ENCODE peak calls at places on chromosome 3, in six cellular contexts. One of them, this sample, is unnamed.

GRCh38 chr3:138946554-138947302 is at the start of the genes FOXL2 and FOXL2NB:
- DNase-seq in GM06990: no peak
- DNase-seq in AG09309: no peak
- DNase-seq in NCI-H1092: no peak
- DNase-seq in glutamatergic neuron: peak; percentile 62
- DNase-seq in foreskin keratinocyte: no peak
- DNase-seq in this sample: no peak

GRCh38 chr3:136559896-136560295 is 192.3 kb downstream of the STAG1 start:
- DNase-seq in foreskin keratinocyte: peak; percentile 39
- DNase-seq in GM06990: no peak
- DNase-seq in glutamatergic neuron: no peak
- DNase-seq in AG09309: no peak
- DNase-seq in NCI-H1092: no peak
- DNase-seq in this sample: no peak

GRCh38 chr3:165753560-165753959 is 83.7 kb downstream of the BCHE start:
- DNase-seq in AG09309: no peak
- DNase-seq in foreskin keratinocyte: peak; percentile 40
- DNase-seq in GM06990: no peak
- DNase-seq in glutamatergic neuron: no peak
- DNase-seq in NCI-H1092: no peak
- DNase-seq in this sample: no peak

GRCh38 chr3:188697127-188697526 is 474.6 kb upstream of the TPRG1 start:
- DNase-seq in NCI-H1092: no peak
- DNase-seq in GM06990: peak; percentile 44
- DNase-seq in AG09309: no peak
- DNase-seq in foreskin keratinocyte: no peak
- DNase-seq in glutamatergic neuron: no peak
- DNase-seq in this sample: no peak

GRCh38 chr3:179750720-179751328 is 98.0 kb downstream of the USP13 start:
- DNase-seq in AG09309: no peak
- DNase-seq in foreskin keratinocyte: no peak
- DNase-seq in GM06990: no peak
- DNase-seq in glutamatergic neuron: peak; percentile 40
- DNase-seq in NCI-H1092: no peak
- DNase-seq in this sample: peak; percentile 24

GRCh38 chr3:124504332-124505059 is 225.8 kb upstream of the UMPS start:
- DNase-seq in NCI-H1092: no peak
- DNase-seq in foreskin keratinocyte: no peak
- DNase-seq in glutamatergic neuron: no peak
- DNase-seq in GM06990: no peak
- DNase-seq in AG09309: peak; percentile 69
- DNase-seq in this sample: no peak

GRCh38 chr3:128418900-128419299 is 47.8 kb downstream of the DNAJB8 start:
- DNase-seq in GM06990: no peak
- DNase-seq in NCI-H1092: no peak
- DNase-seq in AG09309: no peak
- DNase-seq in glutamatergic neuron: no peak
- DNase-seq in foreskin keratinocyte: no peak
- DNase-seq in this sample: no peak

GRCh38 chr3:144028798-144029411 is 57.3 kb downstream of the DIPK2A start:
- DNase-seq in AG09309: no peak
- DNase-seq in foreskin keratinocyte: no peak
- DNase-seq in GM06990: peak; percentile 59
- DNase-seq in glutamatergic neuron: no peak
- DNase-seq in NCI-H1092: no peak
- DNase-seq in this sample: no peak

GRCh38 chr3:170323371-170323770 is 34.1 kb upstream of the SKIL start:
- DNase-seq in foreskin keratinocyte: no peak
- DNase-seq in glutamatergic neuron: no peak
- DNase-seq in NCI-H1092: no peak
- DNase-seq in GM06990: no peak
- DNase-seq in AG09309: no peak
- DNase-seq in this sample: no peak

GRCh38 chr3:68936855-68937254 is 4.5 kb upstream of the TAFA4 start:
- DNase-seq in foreskin keratinocyte: no peak
- DNase-seq in AG09309: no peak
- DNase-seq in NCI-H1092: no peak
- DNase-seq in GM06990: no peak
- DNase-seq in glutamatergic neuron: no peak
- DNase-seq in this sample: no peak

GRCh38 chr3:35224571-35225280 is 414.6 kb upstream of the ARPP21 start:
- DNase-seq in glutamatergic neuron: no peak
- DNase-seq in foreskin keratinocyte: no peak
- DNase-seq in AG09309: no peak
- DNase-seq in GM06990: no peak
- DNase-seq in NCI-H1092: no peak
- DNase-seq in this sample: no peak

GRCh38 chr3:43748179-43748578 is 57.4 kb downstream of the ABHD5 start:
- DNase-seq in glutamatergic neuron: no peak
- DNase-seq in NCI-H1092: no peak
- DNase-seq in GM06990: no peak
- DNase-seq in foreskin keratinocyte: no peak
- DNase-seq in AG09309: no peak
- DNase-seq in this sample: no peak

GRCh38 chr3:4729061-4729973 is 236.2 kb downstream of the ITPR1 start:
- DNase-seq in AG09309: no peak
- DNase-seq in NCI-H1092: no peak
- DNase-seq in foreskin keratinocyte: no peak
- DNase-seq in glutamatergic neuron: no peak
- DNase-seq in GM06990: no peak
- DNase-seq in this sample: no peak

GRCh38 chr3:168839692-168840091 is 744.0 kb upstream of the GOLIM4 start:
- DNase-seq in glutamatergic neuron: no peak
- DNase-seq in GM06990: no peak
- DNase-seq in AG09309: no peak
- DNase-seq in foreskin keratinocyte: no peak
- DNase-seq in NCI-H1092: no peak
- DNase-seq in this sample: no peak

GRCh38 chr3:51968175-51968681 is 974 bp upstream of the PCBP4 start:
- DNase-seq in GM06990: no peak
- DNase-seq in NCI-H1092: peak; percentile 25
- DNase-seq in AG09309: no peak
- DNase-seq in glutamatergic neuron: peak; percentile 87
- DNase-seq in foreskin keratinocyte: no peak
- DNase-seq in this sample: no peak

GRCh38 chr3:51982352-51982837 is 940 bp upstream of the ACY1 start:
- DNase-seq in GM06990: no peak
- DNase-seq in foreskin keratinocyte: no peak
- DNase-seq in AG09309: no peak
- DNase-seq in NCI-H1092: peak; percentile 34
- DNase-seq in glutamatergic neuron: no peak
- DNase-seq in this sample: peak; percentile 98

GRCh38 chr3:27357665-27358258 is 11.4 kb downstream of the NEK10 start:
- DNase-seq in foreskin keratinocyte: no peak
- DNase-seq in GM06990: peak; percentile 11
- DNase-seq in AG09309: no peak
- DNase-seq in glutamatergic neuron: peak; percentile 62
- DNase-seq in NCI-H1092: no peak
- DNase-seq in this sample: peak; percentile 55

GRCh38 chr3:155070932-155071387 is 9.2 kb upstream of the MME start:
- DNase-seq in AG09309: peak; percentile 95
- DNase-seq in NCI-H1092: no peak
- DNase-seq in GM06990: no peak
- DNase-seq in glutamatergic neuron: no peak
- DNase-seq in foreskin keratinocyte: peak; percentile 86
- DNase-seq in this sample: no peak

GRCh38 chr3:27290760-27291159 is 78.4 kb downstream of the NEK10 start:
- DNase-seq in GM06990: no peak
- DNase-seq in foreskin keratinocyte: no peak
- DNase-seq in AG09309: no peak
- DNase-seq in glutamatergic neuron: no peak
- DNase-seq in NCI-H1092: no peak
- DNase-seq in this sample: no peak

GRCh38 chr3:170764017-170764416 is 106.0 kb downstream of the RPL22L1 start:
- DNase-seq in NCI-H1092: no peak
- DNase-seq in GM06990: no peak
- DNase-seq in AG09309: no peak
- DNase-seq in foreskin keratinocyte: no peak
- DNase-seq in glutamatergic neuron: no peak
- DNase-seq in this sample: no peak

GRCh38 chr3:86737517-86737916 is 253.4 kb downstream of the VGLL3 start:
- DNase-seq in AG09309: no peak
- DNase-seq in glutamatergic neuron: no peak
- DNase-seq in NCI-H1092: no peak
- DNase-seq in GM06990: no peak
- DNase-seq in foreskin keratinocyte: no peak
- DNase-seq in this sample: no peak

GRCh38 chr3:171026584-171027293 is at the start of gene SLC2A2:
- DNase-seq in glutamatergic neuron: no peak
- DNase-seq in foreskin keratinocyte: no peak
- DNase-seq in NCI-H1092: no peak
- DNase-seq in GM06990: no peak
- DNase-seq in AG09309: no peak
- DNase-seq in this sample: no peak

GRCh38 chr3:37993811-37994638 is 3.4 kb downstream of the VILL start:
- DNase-seq in AG09309: no peak
- DNase-seq in glutamatergic neuron: peak; percentile 50
- DNase-seq in foreskin keratinocyte: peak; percentile 28
- DNase-seq in NCI-H1092: no peak
- DNase-seq in GM06990: peak; percentile 84
- DNase-seq in this sample: peak; percentile 67

This sample was measured in HuH-7.